ENCODE peak calls at places on chromosomes 6 and 20, in nine cellular contexts. T is activated T-helper 1 cell treated with Interleukin-2 at 50 U/mL for 16 hours, C is breast epithelium, M is T-helper 2 cell, D is left ventricle myocardium superior, P is NCI-H2081, G is endothelial cell, O is NCI-H1048, J is upper lobe of right lung. E is an unnamed sample.

GRCh38 chr6:43302126-43302525 is 4.1 kb downstream of the SLC22A7 start:
- DNase-seq in T (no peak), C (no peak), M (no peak), D (no peak), P (no peak), G (no peak), O (no peak), J (no peak), E (no peak)

GRCh38 chr20:30812739-30813411 is 444.6 kb upstream of the DEFB115 start:
- DNase-seq in T (no peak), C (no peak), M (no peak), D (no peak), P (no peak), G (no peak), O (no peak), J (no peak), E (no peak)

GRCh38 chr20:57999465-58000111 is 228.9 kb downstream of the ANKRD60 start:
- DNase-seq in T (no peak), C (peak), M (no peak), D (peak), P (peak), G (peak), O (no peak), J (no peak), E (no peak)

GRCh38 chr6:106145741-106146227 is 59.6 kb downstream of the PRDM1 start:
- DNase-seq in T (no peak), C (no peak), M (no peak), D (no peak), P (no peak), G (no peak), O (no peak), J (no peak), E (no peak)

GRCh38 chr6:12353731-12354130 is 63.6 kb downstream of the EDN1 start:
- DNase-seq in T (no peak), C (peak), M (no peak), D (no peak), P (no peak), G (no peak), O (no peak), J (no peak), E (no peak)

GRCh38 chr6:6002005-6002808 is 4.5 kb downstream of the NRN1 start:
- DNase-seq in T (no peak), C (no peak), M (no peak), D (no peak), P (no peak), G (peak), O (no peak), J (no peak), E (no peak)

GRCh38 chr6:160137989-160138835 is 16.6 kb downstream of the SLC22A1 start:
- DNase-seq in T (peak), C (no peak), M (peak), D (peak), P (peak), G (peak), O (no peak), J (peak), E (peak)

GRCh38 chr6:37988131-37988530 is 168.6 kb downstream of the ZFAND3 start:
- DNase-seq in T (no peak), C (no peak), M (no peak), D (no peak), P (no peak), G (no peak), O (no peak), J (no peak), E (no peak)

GRCh38 chr6:13485923-13486557 is 1.4 kb downstream of the GFOD1 start:
- DNase-seq in T (no peak), C (no peak), M (no peak), D (peak), P (peak), G (peak), O (no peak), J (peak), E (peak)

GRCh38 chr6:12420626-12421025 is 130.5 kb downstream of the EDN1 start:
- DNase-seq in T (no peak), C (no peak), M (no peak), D (no peak), P (no peak), G (no peak), O (no peak), J (no peak), E (no peak)

GRCh38 chr6:35024601-35025054 is 116.5 kb downstream of the TCP11 start:
- DNase-seq in T (no peak), C (no peak), M (no peak), D (peak), P (peak), G (peak), O (peak), J (peak), E (peak)

GRCh38 chr6:56168601-56169000 is 78.8 kb downstream of the COL21A1 start:
- DNase-seq in T (no peak), C (no peak), M (no peak), D (no peak), P (no peak), G (no peak), O (no peak), J (no peak), E (no peak)

GRCh38 chr6:123962508-123962907 is 158.8 kb downstream of the NKAIN2 start:
- DNase-seq in T (no peak), C (no peak), M (no peak), D (no peak), P (peak), G (no peak), O (peak), J (peak), E (no peak)

GRCh38 chr6:163054641-163055040 is 326.9 kb downstream of the PACRG start:
- DNase-seq in T (no peak), C (no peak), M (no peak), D (no peak), P (no peak), G (no peak), O (no peak), J (no peak), E (no peak)

GRCh38 chr20:59746155-59746554 is 141.8 kb downstream of the PHACTR3 start:
- DNase-seq in T (no peak), C (no peak), M (no peak), D (no peak), P (no peak), G (no peak), O (no peak), J (no peak), E (no peak)

GRCh38 chr20:23163562-23163961 is 77.4 kb upstream of the CD93 start:
- DNase-seq in T (no peak), C (no peak), M (no peak), D (no peak), P (no peak), G (peak), O (no peak), J (no peak), E (no peak)

GRCh38 chr6:136011475-136011874 is 160.0 kb downstream of the PDE7B start:
- DNase-seq in T (no peak), C (no peak), M (no peak), D (no peak), P (no peak), G (no peak), O (no peak), J (no peak), E (no peak)

GRCh38 chr20:10217517-10218410 is 866 bp upstream of the SNAP25 start:
- DNase-seq in T (no peak), C (peak), M (no peak), D (peak), P (peak), G (peak), O (no peak), J (no peak), E (peak)

GRCh38 chr20:33668087-33668790 is 1.5 kb downstream of the ACTL10 start:
- DNase-seq in T (peak), C (no peak), M (no peak), D (no peak), P (no peak), G (peak), O (no peak), J (no peak), E (no peak)

GRCh38 chr20:35739294-35740163 is 2.5 kb downstream of the RBM39 start:
- DNase-seq in T (no peak), C (no peak), M (no peak), D (no peak), P (peak), G (no peak), O (no peak), J (no peak), E (no peak)

GRCh38 chr6:68343901-68344300 is 291.2 kb upstream of the ADGRB3 start:
- DNase-seq in T (no peak), C (no peak), M (no peak), D (no peak), P (peak), G (peak), O (peak), J (no peak), E (no peak)

GRCh38 chr6:114764866-114765265 is 422.0 kb upstream of the HS3ST5 start:
- DNase-seq in T (no peak), C (no peak), M (no peak), D (no peak), P (no peak), G (no peak), O (no peak), J (no peak), E (no peak)

GRCh38 chr20:208937-209566 is 18.0 kb upstream of the DEFB129 start:
- DNase-seq in T (no peak), C (no peak), M (no peak), D (no peak), P (peak), G (peak), O (no peak), J (no peak), E (no peak)

GRCh38 chr20:52172392-52173047 is 19.1 kb downstream of the ZFP64 start:
- DNase-seq in T (no peak), C (no peak), M (no peak), D (no peak), P (no peak), G (no peak), O (no peak), J (no peak), E (no peak)

GRCh38 chr6:22530506-22530905 is 38.9 kb upstream of the HDGFL1 start:
- DNase-seq in T (no peak), C (no peak), M (no peak), D (no peak), P (no peak), G (no peak), O (no peak), J (no peak), E (no peak)

GRCh38 chr6:84766118-84766683 is 1.8 kb upstream of the TBX18 start:
- DNase-seq in T (no peak), C (no peak), M (no peak), D (peak), P (no peak), G (no peak), O (no peak), J (no peak), E (no peak)

GRCh38 chr6:143410859-143411270 is 39.6 kb downstream of the ADAT2 start:
- DNase-seq in T (no peak), C (no peak), M (no peak), D (no peak), P (no peak), G (no peak), O (no peak), J (no peak), E (no peak)

GRCh38 chr6:122429328-122429727 is 29.9 kb downstream of the HSF2 start:
- DNase-seq in T (no peak), C (no peak), M (no peak), D (no peak), P (no peak), G (no peak), O (no peak), J (no peak), E (no peak)

GRCh38 chr6:150719099-150719767 is 119.5 kb downstream of the PLEKHG1 start:
- DNase-seq in T (no peak), C (no peak), M (no peak), D (no peak), P (no peak), G (no peak), O (no peak), J (no peak), E (no peak)

GRCh38 chr6:106510090-106510970 is 119.0 kb downstream of the RTN4IP1 start:
- DNase-seq in T (peak), C (peak), M (peak), D (peak), P (peak), G (peak), O (no peak), J (peak), E (no peak)

GRCh38 chr20:37848706-37849105 is 54.2 kb upstream of the VSTM2L start:
- DNase-seq in T (no peak), C (no peak), M (no peak), D (no peak), P (no peak), G (no peak), O (no peak), J (no peak), E (no peak)

GRCh38 chr6:31597006-31597405 is 4.2 kb upstream of the NCR3 start:
- DNase-seq in T (no peak), C (no peak), M (no peak), D (no peak), P (peak), G (no peak), O (no peak), J (no peak), E (no peak)

E was measured in posterior cingulate gyrus.